ENCODE peak calls at places on chromosomes 1 and 21, in four cellular contexts. One of them, this sample, is unnamed. For H3K4me1, the result is how much of the 10 kb centered on the place peaks cover.

GRCh38 chr1:160810486-160810885 is 14.5 kb downstream of the LY9 start:
- DNase-seq in K562: no peak
- DNase-seq in SK-N-SH: no peak
- DNase-seq in HepG2: no peak
- DNase-seq in this sample: no peak

GRCh38 chr1:226686440-226687436 is 52.3 kb downstream of the ITPKB start:
- DNase-seq in K562: no peak
- DNase-seq in SK-N-SH: peak
- DNase-seq in HepG2: no peak
- DNase-seq in this sample: no peak

GRCh38 chr1:8844421-8845063 is 27.1 kb upstream of the RERE start:
- DNase-seq in HepG2: no peak
- DNase-seq in K562: peak
- DNase-seq in SK-N-SH: peak
- DNase-seq in this sample: no peak

GRCh38 chr21:41578708-41579107 is 70.8 kb upstream of the TMPRSS2 start:
- DNase-seq in SK-N-SH: no peak
- DNase-seq in HepG2: no peak
- DNase-seq in K562: no peak
- DNase-seq in this sample: no peak

GRCh38 chr1:43853161-43853921 is 80.3 kb upstream of the ARTN start:
- DNase-seq in K562: no peak
- DNase-seq in HepG2: no peak
- DNase-seq in SK-N-SH: peak
- DNase-seq in this sample: no peak

GRCh38 chr1:65958561-65959350 is 166.1 kb downstream of the PDE4B start:
- DNase-seq in K562: peak
- DNase-seq in HepG2: peak
- DNase-seq in SK-N-SH: peak
- DNase-seq in this sample: peak

GRCh38 chr1:245124644-245125043 is 30.1 kb upstream of the KIF26B start:
- DNase-seq in K562: no peak
- DNase-seq in SK-N-SH: no peak
- DNase-seq in HepG2: no peak
- DNase-seq in this sample: no peak

GRCh38 chr1:207808322-207808705 is 56.5 kb downstream of the CD46 start:
- DNase-seq in HepG2: no peak
- DNase-seq in K562: no peak
- DNase-seq in SK-N-SH: no peak
- DNase-seq in this sample: no peak

GRCh38 chr1:221256773-221257172 is 377.5 kb downstream of the HLX start:
- DNase-seq in SK-N-SH: no peak
- DNase-seq in K562: no peak
- DNase-seq in HepG2: no peak
- DNase-seq in this sample: no peak

DNA sequence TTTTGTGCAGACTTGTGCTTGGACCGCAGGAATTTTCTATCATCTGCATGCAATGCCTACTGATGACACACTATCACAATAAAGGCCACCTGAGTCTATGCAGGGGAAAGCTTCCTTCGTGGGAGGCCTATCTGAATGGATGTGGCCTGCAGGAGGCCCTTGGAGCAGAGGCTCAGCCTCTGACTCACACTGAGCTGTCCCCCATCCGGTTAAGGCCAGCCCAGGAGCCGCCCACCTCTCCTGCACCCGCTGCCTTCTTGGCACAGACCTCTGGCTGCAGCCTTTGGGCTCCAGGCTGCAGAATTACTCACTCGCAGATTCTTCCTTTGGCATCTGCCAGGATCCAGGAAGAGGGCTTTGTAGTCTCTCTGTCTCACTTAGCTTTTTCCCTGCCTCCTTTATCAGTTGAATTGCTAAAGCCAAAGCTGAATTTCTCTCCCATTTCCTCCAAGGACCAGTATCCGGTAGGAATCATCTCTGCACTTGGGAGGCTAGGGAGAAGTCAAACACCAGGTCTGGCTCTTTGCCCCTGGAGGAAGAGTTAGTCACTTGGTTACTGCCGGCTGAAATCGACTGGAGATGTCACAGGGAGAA is 65.1 kb upstream of the JUN start:
- DNase-seq in HepG2: peak
- DNase-seq in K562: peak
- DNase-seq in SK-N-SH: peak
- DNase-seq in this sample: peak
- TF ChIP-seq ELF1 in HepG2: no peak
- TF ChIP-seq ELF1 in K562: no peak
- TF ChIP-seq ELF1 in SK-N-SH: peak
- TF ChIP-seq ELF1 in this sample: no peak

DNA sequence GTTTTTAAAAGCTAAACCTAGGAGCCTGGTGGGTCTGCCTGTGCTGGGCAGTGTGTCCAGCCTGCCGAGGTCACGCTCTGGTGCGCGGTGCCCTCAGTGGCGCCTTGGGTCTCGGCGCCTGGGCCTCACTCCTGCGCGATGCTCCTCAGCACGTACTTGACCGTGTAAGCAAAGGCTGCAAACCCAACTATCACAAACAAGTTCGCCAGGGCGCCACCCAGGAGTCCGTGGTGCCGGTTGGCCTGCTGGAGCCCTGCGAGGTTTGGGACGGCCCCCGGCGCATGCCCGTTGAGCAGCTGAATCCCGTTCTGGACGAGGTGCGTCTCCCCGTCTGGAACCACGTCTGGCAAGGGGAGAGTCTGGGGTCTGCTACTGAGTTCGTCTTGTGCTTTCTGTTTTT is 8.6 kb upstream of the C1QTNF12 start:
- DNase-seq in SK-N-SH: no peak
- DNase-seq in HepG2: no peak
- DNase-seq in K562: no peak
- DNase-seq in this sample: no peak
- H3K4me1 ChIP-seq in SK-N-SH: under half
- H3K4me1 ChIP-seq in HepG2: under half
- H3K4me1 ChIP-seq in K562: under half
- H3K4me1 ChIP-seq in this sample: under half

GRCh38 chr1:33078030-33078591 is 2.8 kb upstream of the AZIN2 start:
- DNase-seq in HepG2: no peak
- DNase-seq in K562: no peak
- DNase-seq in SK-N-SH: no peak
- DNase-seq in this sample: no peak

GRCh38 chr1:33070628-33071027 is 10.3 kb upstream of the AZIN2 start:
- DNase-seq in K562: no peak
- DNase-seq in SK-N-SH: no peak
- DNase-seq in HepG2: no peak
- DNase-seq in this sample: no peak

GRCh38 chr1:33074193-33074945 is 6.6 kb upstream of the AZIN2 start:
- DNase-seq in SK-N-SH: no peak
- DNase-seq in HepG2: peak
- DNase-seq in K562: no peak
- DNase-seq in this sample: no peak

GRCh38 chr1:33072707-33073106 is 8.2 kb upstream of the AZIN2 start:
- DNase-seq in K562: no peak
- DNase-seq in HepG2: no peak
- DNase-seq in SK-N-SH: no peak
- DNase-seq in this sample: no peak
- TF ChIP-seq ELF1 in K562: no peak
- TF ChIP-seq ELF1 in HepG2: no peak
- TF ChIP-seq ELF1 in SK-N-SH: no peak
- TF ChIP-seq ELF1 in this sample: no peak

GRCh38 chr21:33685613-33686197 is 43.4 kb downstream of the ITSN1 start:
- DNase-seq in HepG2: peak
- DNase-seq in SK-N-SH: no peak
- DNase-seq in K562: no peak
- DNase-seq in this sample: no peak

GRCh38 chr21:33688343-33688742 is 46.0 kb downstream of the ITSN1 start:
- DNase-seq in K562: no peak
- DNase-seq in SK-N-SH: no peak
- DNase-seq in HepG2: no peak
- DNase-seq in this sample: no peak

GRCh38 chr21:33686386-33686785 is 44.1 kb downstream of the ITSN1 start:
- DNase-seq in SK-N-SH: no peak
- DNase-seq in HepG2: no peak
- DNase-seq in K562: no peak
- DNase-seq in this sample: no peak

GRCh38 chr21:33684923-33685560 is 42.7 kb downstream of the ITSN1 start:
- DNase-seq in SK-N-SH: no peak
- DNase-seq in HepG2: peak
- DNase-seq in K562: no peak
- DNase-seq in this sample: no peak

GRCh38 chr21:33687634-33688033 is 45.3 kb downstream of the ITSN1 start:
- DNase-seq in SK-N-SH: no peak
- DNase-seq in HepG2: peak
- DNase-seq in K562: no peak
- DNase-seq in this sample: no peak
- H3K4me1 ChIP-seq in SK-N-SH: under half
- H3K4me1 ChIP-seq in HepG2: half or more
- H3K4me1 ChIP-seq in K562: under half
- H3K4me1 ChIP-seq in this sample: under half

GRCh38 chr1:178946855-178947687 is 76.2 kb upstream of the ANGPTL1 start:
- DNase-seq in SK-N-SH: no peak
- DNase-seq in K562: no peak
- DNase-seq in HepG2: peak
- DNase-seq in this sample: no peak
- TF ChIP-seq ELF1 in SK-N-SH: no peak
- TF ChIP-seq ELF1 in K562: no peak
- TF ChIP-seq ELF1 in HepG2: no peak
- TF ChIP-seq ELF1 in this sample: no peak

This sample was measured in HCT116.